ENCODE peak calls at places on chromosome 5, in nine cellular contexts. One of them, this sample, is unnamed.

GRCh38 chr5:132260714-132261615 is 3.5 kb downstream of the PDLIM4 start:
- DNase-seq in epithelial cell of esophagus: peak
- DNase-seq in heart right ventricle: peak
- DNase-seq in B cell: peak
- DNase-seq in mesothelial cell of epicardium: peak
- DNase-seq in HepG2: no peak
- DNase-seq in BJ: peak
- DNase-seq in fibroblast of the aortic adventitia: peak
- DNase-seq in adrenal gland: peak
- DNase-seq in this sample: peak

GRCh38 chr5:151740958-151741373 is 17.5 kb downstream of the ATOX1 start:
- DNase-seq in epithelial cell of esophagus: peak
- DNase-seq in heart right ventricle: no peak
- DNase-seq in B cell: no peak
- DNase-seq in mesothelial cell of epicardium: no peak
- DNase-seq in HepG2: no peak
- DNase-seq in BJ: no peak
- DNase-seq in fibroblast of the aortic adventitia: peak
- DNase-seq in adrenal gland: no peak
- DNase-seq in this sample: peak

GRCh38 chr5:94785111-94785510 is 166.6 kb downstream of the SLF1 start:
- DNase-seq in epithelial cell of esophagus: peak
- DNase-seq in heart right ventricle: no peak
- DNase-seq in B cell: no peak
- DNase-seq in mesothelial cell of epicardium: no peak
- DNase-seq in HepG2: no peak
- DNase-seq in BJ: no peak
- DNase-seq in fibroblast of the aortic adventitia: peak
- DNase-seq in adrenal gland: no peak
- DNase-seq in this sample: peak

GRCh38 chr5:115766608-115767007 is 49.9 kb downstream of the CDO1 start:
- DNase-seq in epithelial cell of esophagus: no peak
- DNase-seq in heart right ventricle: no peak
- DNase-seq in B cell: no peak
- DNase-seq in mesothelial cell of epicardium: no peak
- DNase-seq in HepG2: no peak
- DNase-seq in BJ: no peak
- DNase-seq in fibroblast of the aortic adventitia: no peak
- DNase-seq in adrenal gland: no peak
- DNase-seq in this sample: no peak

GRCh38 chr5:151079838-151080619 is 805 bp downstream of the TNIP1 start:
- DNase-seq in epithelial cell of esophagus: peak
- DNase-seq in heart right ventricle: no peak
- DNase-seq in B cell: no peak
- DNase-seq in mesothelial cell of epicardium: no peak
- DNase-seq in HepG2: no peak
- DNase-seq in BJ: no peak
- DNase-seq in fibroblast of the aortic adventitia: peak
- DNase-seq in adrenal gland: no peak
- DNase-seq in this sample: peak

GRCh38 chr5:74016373-74016772 is 390.4 kb downstream of the ARHGEF28 start:
- DNase-seq in epithelial cell of esophagus: no peak
- DNase-seq in heart right ventricle: no peak
- DNase-seq in B cell: no peak
- DNase-seq in mesothelial cell of epicardium: no peak
- DNase-seq in HepG2: peak
- DNase-seq in BJ: no peak
- DNase-seq in fibroblast of the aortic adventitia: no peak
- DNase-seq in adrenal gland: no peak
- DNase-seq in this sample: no peak

GRCh38 chr5:113612060-113612496 is 98.6 kb downstream of the YTHDC2 start:
- DNase-seq in epithelial cell of esophagus: peak
- DNase-seq in heart right ventricle: no peak
- DNase-seq in B cell: no peak
- DNase-seq in mesothelial cell of epicardium: no peak
- DNase-seq in HepG2: peak
- DNase-seq in BJ: no peak
- DNase-seq in fibroblast of the aortic adventitia: peak
- DNase-seq in adrenal gland: no peak
- DNase-seq in this sample: peak

GRCh38 chr5:179319741-179320281 is 25.4 kb downstream of the ADAMTS2 start:
- DNase-seq in epithelial cell of esophagus: no peak
- DNase-seq in heart right ventricle: no peak
- DNase-seq in B cell: no peak
- DNase-seq in mesothelial cell of epicardium: no peak
- DNase-seq in HepG2: no peak
- DNase-seq in BJ: peak
- DNase-seq in fibroblast of the aortic adventitia: peak
- DNase-seq in adrenal gland: no peak
- DNase-seq in this sample: peak

GRCh38 chr5:178378527-178379484 is 146.2 kb upstream of the PHYKPL start:
- DNase-seq in epithelial cell of esophagus: no peak
- DNase-seq in heart right ventricle: no peak
- DNase-seq in B cell: no peak
- DNase-seq in mesothelial cell of epicardium: no peak
- DNase-seq in HepG2: no peak
- DNase-seq in BJ: no peak
- DNase-seq in fibroblast of the aortic adventitia: no peak
- DNase-seq in adrenal gland: no peak
- DNase-seq in this sample: no peak

GRCh38 chr5:145585-146323 is 45.5 kb upstream of the LRRC14B start:
- DNase-seq in epithelial cell of esophagus: no peak
- DNase-seq in heart right ventricle: no peak
- DNase-seq in B cell: no peak
- DNase-seq in mesothelial cell of epicardium: no peak
- DNase-seq in HepG2: no peak
- DNase-seq in BJ: no peak
- DNase-seq in fibroblast of the aortic adventitia: no peak
- DNase-seq in adrenal gland: no peak
- DNase-seq in this sample: no peak

GRCh38 chr5:57317341-57317740 is 143.5 kb downstream of the GPBP1 start:
- DNase-seq in epithelial cell of esophagus: no peak
- DNase-seq in heart right ventricle: no peak
- DNase-seq in B cell: no peak
- DNase-seq in mesothelial cell of epicardium: no peak
- DNase-seq in HepG2: no peak
- DNase-seq in BJ: no peak
- DNase-seq in fibroblast of the aortic adventitia: no peak
- DNase-seq in adrenal gland: no peak
- DNase-seq in this sample: peak

DNA sequence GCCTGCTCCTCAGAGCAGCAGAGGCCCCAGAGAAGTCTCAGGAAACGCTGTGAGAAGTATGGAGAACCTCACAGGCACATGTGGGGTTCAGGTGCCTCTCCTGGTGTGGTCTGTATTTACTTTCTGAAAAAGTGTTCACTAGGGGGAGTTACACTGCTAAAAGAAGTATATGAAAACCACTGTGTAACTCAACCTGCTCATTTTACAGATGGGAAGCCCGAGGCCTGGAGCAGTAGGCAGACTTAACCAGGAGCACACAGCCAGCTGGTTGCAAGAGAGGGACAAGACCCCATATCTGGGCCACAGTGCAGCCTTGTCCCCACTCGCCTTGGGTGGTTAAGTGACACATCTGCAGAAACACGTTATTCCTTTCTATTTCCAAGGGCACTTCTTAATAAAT is 112.8 kb upstream of the SAP30L start:
- DNase-seq in epithelial cell of esophagus: no peak
- DNase-seq in heart right ventricle: no peak
- DNase-seq in B cell: no peak
- DNase-seq in mesothelial cell of epicardium: no peak
- DNase-seq in HepG2: no peak
- DNase-seq in BJ: no peak
- DNase-seq in fibroblast of the aortic adventitia: no peak
- DNase-seq in adrenal gland: no peak
- DNase-seq in this sample: no peak
- TF ChIP-seq CTCF in epithelial cell of esophagus: no peak
- TF ChIP-seq CTCF in heart right ventricle: no peak
- TF ChIP-seq CTCF in B cell: no peak
- TF ChIP-seq CTCF in mesothelial cell of epicardium: no peak
- TF ChIP-seq CTCF in HepG2: no peak
- TF ChIP-seq CTCF in BJ: no peak
- TF ChIP-seq CTCF in fibroblast of the aortic adventitia: no peak
- TF ChIP-seq CTCF in adrenal gland: no peak
- TF ChIP-seq CTCF in this sample: no peak

DNA sequence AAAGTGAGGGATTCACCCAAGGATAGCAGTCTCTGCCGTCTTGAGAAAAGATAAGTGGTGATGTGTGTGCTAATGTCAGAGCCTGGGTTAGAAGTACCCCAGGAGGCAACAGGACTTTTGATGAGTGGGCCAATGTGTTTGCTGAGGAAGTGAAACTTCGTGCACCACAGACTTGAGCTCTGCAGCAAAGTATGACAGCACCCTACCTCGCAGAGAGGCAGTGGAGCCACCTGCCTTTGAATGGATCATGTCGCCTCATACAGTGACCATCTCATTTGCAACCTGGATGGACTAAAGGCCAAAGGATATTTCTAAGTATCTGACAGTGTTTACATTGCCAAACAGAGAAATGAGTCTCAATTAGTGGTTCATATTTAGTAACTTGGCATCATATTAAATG is 593.9 kb upstream of the GRAMD2B start:
- DNase-seq in epithelial cell of esophagus: no peak
- DNase-seq in heart right ventricle: no peak
- DNase-seq in B cell: peak
- DNase-seq in mesothelial cell of epicardium: no peak
- DNase-seq in HepG2: no peak
- DNase-seq in BJ: no peak
- DNase-seq in fibroblast of the aortic adventitia: no peak
- DNase-seq in adrenal gland: no peak
- DNase-seq in this sample: no peak
- TF ChIP-seq CTCF in epithelial cell of esophagus: no peak
- TF ChIP-seq CTCF in heart right ventricle: no peak
- TF ChIP-seq CTCF in B cell: no peak
- TF ChIP-seq CTCF in mesothelial cell of epicardium: no peak
- TF ChIP-seq CTCF in HepG2: no peak
- TF ChIP-seq CTCF in BJ: no peak
- TF ChIP-seq CTCF in fibroblast of the aortic adventitia: no peak
- TF ChIP-seq CTCF in adrenal gland: no peak
- TF ChIP-seq CTCF in this sample: no peak

GRCh38 chr5:174811438-174811837 is 87.1 kb downstream of the MSX2 start:
- DNase-seq in epithelial cell of esophagus: no peak
- DNase-seq in heart right ventricle: no peak
- DNase-seq in B cell: no peak
- DNase-seq in mesothelial cell of epicardium: no peak
- DNase-seq in HepG2: no peak
- DNase-seq in BJ: no peak
- DNase-seq in fibroblast of the aortic adventitia: no peak
- DNase-seq in adrenal gland: no peak
- DNase-seq in this sample: no peak

GRCh38 chr5:174818430-174818829 is 94.0 kb downstream of the MSX2 start:
- DNase-seq in epithelial cell of esophagus: no peak
- DNase-seq in heart right ventricle: no peak
- DNase-seq in B cell: no peak
- DNase-seq in mesothelial cell of epicardium: no peak
- DNase-seq in HepG2: no peak
- DNase-seq in BJ: no peak
- DNase-seq in fibroblast of the aortic adventitia: no peak
- DNase-seq in adrenal gland: no peak
- DNase-seq in this sample: no peak

GRCh38 chr5:174817610-174818009 is 93.2 kb downstream of the MSX2 start:
- DNase-seq in epithelial cell of esophagus: no peak
- DNase-seq in heart right ventricle: no peak
- DNase-seq in B cell: no peak
- DNase-seq in mesothelial cell of epicardium: no peak
- DNase-seq in HepG2: no peak
- DNase-seq in BJ: no peak
- DNase-seq in fibroblast of the aortic adventitia: no peak
- DNase-seq in adrenal gland: no peak
- DNase-seq in this sample: no peak

GRCh38 chr5:174816858-174817257 is 92.5 kb downstream of the MSX2 start:
- DNase-seq in epithelial cell of esophagus: no peak
- DNase-seq in heart right ventricle: no peak
- DNase-seq in B cell: no peak
- DNase-seq in mesothelial cell of epicardium: no peak
- DNase-seq in HepG2: no peak
- DNase-seq in BJ: no peak
- DNase-seq in fibroblast of the aortic adventitia: no peak
- DNase-seq in adrenal gland: no peak
- DNase-seq in this sample: no peak
- TF ChIP-seq CTCF in epithelial cell of esophagus: no peak
- TF ChIP-seq CTCF in heart right ventricle: no peak
- TF ChIP-seq CTCF in B cell: no peak
- TF ChIP-seq CTCF in mesothelial cell of epicardium: peak
- TF ChIP-seq CTCF in HepG2: no peak
- TF ChIP-seq CTCF in BJ: peak
- TF ChIP-seq CTCF in fibroblast of the aortic adventitia: peak
- TF ChIP-seq CTCF in adrenal gland: no peak
- TF ChIP-seq CTCF in this sample: peak

GRCh38 chr5:169971780-169972179 is 8.5 kb downstream of the INSYN2B start:
- DNase-seq in epithelial cell of esophagus: no peak
- DNase-seq in heart right ventricle: no peak
- DNase-seq in B cell: no peak
- DNase-seq in mesothelial cell of epicardium: no peak
- DNase-seq in HepG2: no peak
- DNase-seq in BJ: no peak
- DNase-seq in fibroblast of the aortic adventitia: no peak
- DNase-seq in adrenal gland: no peak
- DNase-seq in this sample: no peak
- TF ChIP-seq CTCF in epithelial cell of esophagus: no peak
- TF ChIP-seq CTCF in heart right ventricle: no peak
- TF ChIP-seq CTCF in B cell: no peak
- TF ChIP-seq CTCF in mesothelial cell of epicardium: no peak
- TF ChIP-seq CTCF in HepG2: no peak
- TF ChIP-seq CTCF in BJ: no peak
- TF ChIP-seq CTCF in fibroblast of the aortic adventitia: no peak
- TF ChIP-seq CTCF in adrenal gland: no peak
- TF ChIP-seq CTCF in this sample: no peak